ENCODE peak calls at places on chromosomes 1 and 21, in six cellular contexts. One of them, this sample, is unnamed.

GRCh38 chr1:61337981-61338848 is 255.9 kb downstream of the NFIA start:
- DNase-seq in BE2C: peak; percentile 50
- DNase-seq in fibroblast of lung: peak; percentile 91
- DNase-seq in testis: peak; percentile 83
- DNase-seq in left ventricle myocardium inferior: peak; percentile 65
- DNase-seq in neural progenitor cell: peak; percentile 73
- DNase-seq in this sample: peak; percentile 97

GRCh38 chr1:26280333-26281042 is 602 bp downstream of the SH3BGRL3 start:
- DNase-seq in BE2C: no peak
- DNase-seq in fibroblast of lung: peak; percentile 53
- DNase-seq in testis: no peak
- DNase-seq in left ventricle myocardium inferior: no peak
- DNase-seq in neural progenitor cell: no peak
- DNase-seq in this sample: peak; percentile 41

GRCh38 chr1:205204552-205204951 is 7.0 kb downstream of the DSTYK start:
- DNase-seq in BE2C: no peak
- DNase-seq in fibroblast of lung: peak; percentile 64
- DNase-seq in testis: no peak
- DNase-seq in left ventricle myocardium inferior: no peak
- DNase-seq in neural progenitor cell: no peak
- DNase-seq in this sample: peak; percentile 21

GRCh38 chr1:2990376-2991115 is 30.7 kb upstream of the ACTRT2 start:
- DNase-seq in BE2C: no peak
- DNase-seq in fibroblast of lung: no peak
- DNase-seq in testis: no peak
- DNase-seq in left ventricle myocardium inferior: no peak
- DNase-seq in neural progenitor cell: no peak
- DNase-seq in this sample: no peak

GRCh38 chr21:32207096-32207716 is 71.6 kb downstream of the MIS18A start:
- DNase-seq in BE2C: peak; percentile 83
- DNase-seq in fibroblast of lung: no peak
- DNase-seq in testis: no peak
- DNase-seq in left ventricle myocardium inferior: no peak
- DNase-seq in neural progenitor cell: no peak
- DNase-seq in this sample: no peak

GRCh38 chr1:242738702-242739225 is 214.3 kb upstream of the PLD5 start:
- DNase-seq in BE2C: no peak
- DNase-seq in fibroblast of lung: no peak
- DNase-seq in testis: no peak
- DNase-seq in left ventricle myocardium inferior: no peak
- DNase-seq in neural progenitor cell: no peak
- DNase-seq in this sample: no peak

GRCh38 chr1:198747127-198747526 is 108.3 kb downstream of the PTPRC start:
- DNase-seq in BE2C: no peak
- DNase-seq in fibroblast of lung: no peak
- DNase-seq in testis: no peak
- DNase-seq in left ventricle myocardium inferior: no peak
- DNase-seq in neural progenitor cell: no peak
- DNase-seq in this sample: no peak

GRCh38 chr21:42171091-42172053 is 47.6 kb upstream of the ABCG1 start:
- DNase-seq in BE2C: peak; percentile 42
- DNase-seq in fibroblast of lung: no peak
- DNase-seq in testis: peak; percentile 13
- DNase-seq in left ventricle myocardium inferior: peak; percentile 55
- DNase-seq in neural progenitor cell: no peak
- DNase-seq in this sample: peak; percentile 91

GRCh38 chr1:192565946-192566345 is 9.6 kb upstream of the RGS1 start:
- DNase-seq in BE2C: no peak
- DNase-seq in fibroblast of lung: no peak
- DNase-seq in testis: no peak
- DNase-seq in left ventricle myocardium inferior: no peak
- DNase-seq in neural progenitor cell: no peak
- DNase-seq in this sample: peak; percentile 57

GRCh38 chr1:25607123-25607522 is 9.5 kb upstream of the MAN1C1 start:
- DNase-seq in BE2C: no peak
- DNase-seq in fibroblast of lung: no peak
- DNase-seq in testis: no peak
- DNase-seq in left ventricle myocardium inferior: no peak
- DNase-seq in neural progenitor cell: no peak
- DNase-seq in this sample: no peak

GRCh38 chr1:179229214-179230140 is at the start of gene ABL2:
- DNase-seq in BE2C: peak; percentile 62
- DNase-seq in fibroblast of lung: peak; percentile 17
- DNase-seq in testis: peak; percentile 54
- DNase-seq in left ventricle myocardium inferior: peak; percentile 43
- DNase-seq in neural progenitor cell: peak; percentile 85
- DNase-seq in this sample: no peak

GRCh38 chr1:183097438-183098051 is 74.3 kb downstream of the LAMC1 start:
- DNase-seq in BE2C: no peak
- DNase-seq in fibroblast of lung: peak; percentile 76
- DNase-seq in testis: no peak
- DNase-seq in left ventricle myocardium inferior: no peak
- DNase-seq in neural progenitor cell: peak; percentile 26
- DNase-seq in this sample: peak; percentile 20

GRCh38 chr1:32896451-32896850 is 4.7 kb downstream of the TMEM54 start:
- DNase-seq in BE2C: no peak
- DNase-seq in fibroblast of lung: no peak
- DNase-seq in testis: no peak
- DNase-seq in left ventricle myocardium inferior: no peak
- DNase-seq in neural progenitor cell: no peak
- DNase-seq in this sample: no peak

DNA sequence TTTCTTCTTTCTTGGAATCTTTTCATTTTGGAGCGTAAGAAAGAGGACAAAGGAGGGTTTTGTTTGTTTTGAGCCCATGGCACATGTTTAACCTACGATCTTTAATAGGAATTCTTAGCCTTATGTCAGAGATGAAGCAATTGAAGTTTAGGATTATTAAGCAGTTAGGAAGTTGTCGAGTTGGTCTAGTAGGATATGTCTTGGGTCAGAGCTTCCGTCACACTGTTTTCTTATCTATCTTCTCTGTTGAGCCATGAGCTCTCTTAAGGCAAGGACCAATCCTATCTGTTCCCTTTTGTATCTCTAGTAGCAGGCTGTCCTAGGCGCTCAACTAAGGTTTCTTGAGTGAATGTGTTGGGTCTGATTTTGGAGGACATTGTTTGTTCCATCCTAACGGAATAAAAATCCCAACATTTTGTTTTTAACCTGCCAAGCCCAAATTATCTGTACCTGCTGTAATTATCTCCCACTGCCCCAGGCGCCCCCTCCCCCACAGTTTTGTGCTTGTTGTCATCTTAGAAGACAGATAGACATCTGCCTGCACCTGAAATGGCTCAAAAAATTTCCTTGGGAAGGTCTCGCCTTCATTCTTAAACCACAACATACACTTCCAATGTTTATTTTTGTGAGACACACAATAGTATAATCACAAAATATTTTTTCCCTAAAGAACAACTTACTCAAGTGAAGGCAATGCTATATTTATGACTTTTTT is 95.3 kb upstream of the GADD45A start:
- DNase-seq in BE2C: no peak
- DNase-seq in fibroblast of lung: no peak
- DNase-seq in testis: no peak
- DNase-seq in left ventricle myocardium inferior: no peak
- DNase-seq in neural progenitor cell: no peak
- DNase-seq in this sample: no peak
- TF ChIP-seq CTCF in BE2C: no peak
- TF ChIP-seq CTCF in fibroblast of lung: no peak
- TF ChIP-seq CTCF in testis: no peak
- TF ChIP-seq CTCF in left ventricle myocardium inferior: no peak
- TF ChIP-seq CTCF in neural progenitor cell: no peak
- TF ChIP-seq CTCF in this sample: no peak

DNA sequence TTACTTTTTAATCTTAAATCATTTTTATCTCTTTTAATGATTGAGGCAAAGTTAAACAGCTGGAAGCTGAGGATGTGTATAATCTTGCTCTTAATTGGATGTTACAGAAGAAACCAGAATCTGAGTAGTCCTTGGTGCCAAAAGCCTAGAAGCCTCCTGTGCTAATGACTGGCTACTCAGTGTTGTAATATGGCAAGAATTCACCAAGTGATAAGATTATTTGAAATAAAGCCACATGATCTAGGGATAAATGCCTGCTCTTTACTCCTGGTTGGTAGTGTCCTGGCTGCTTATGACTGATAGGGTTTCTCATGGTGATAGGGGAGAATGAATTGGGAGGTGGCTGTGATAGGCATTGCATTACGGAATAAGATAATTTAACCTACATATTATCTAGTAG is 13.6 kb upstream of the MAB21L3 start:
- DNase-seq in BE2C: no peak
- DNase-seq in fibroblast of lung: peak; percentile 17
- DNase-seq in testis: no peak
- DNase-seq in left ventricle myocardium inferior: no peak
- DNase-seq in neural progenitor cell: no peak
- DNase-seq in this sample: no peak
- H3K36me3 ChIP-seq in BE2C: no peaks in the 10 kb centered on the region
- H3K36me3 ChIP-seq in fibroblast of lung: no peaks in the 10 kb centered on the region
- H3K36me3 ChIP-seq in testis: no peaks in the 10 kb centered on the region
- H3K36me3 ChIP-seq in left ventricle myocardium inferior: peaks cover 15% of the 10 kb centered on the region
- H3K36me3 ChIP-seq in neural progenitor cell: no peaks in the 10 kb centered on the region
- H3K36me3 ChIP-seq in this sample: no peaks in the 10 kb centered on the region

GRCh38 chr1:24159366-24159765 is 16.4 kb upstream of the IL22RA1 start:
- DNase-seq in BE2C: no peak
- DNase-seq in fibroblast of lung: no peak
- DNase-seq in testis: no peak
- DNase-seq in left ventricle myocardium inferior: no peak
- DNase-seq in neural progenitor cell: no peak
- DNase-seq in this sample: no peak

GRCh38 chr1:24156542-24157260 is 13.8 kb upstream of the IL22RA1 start:
- DNase-seq in BE2C: no peak
- DNase-seq in fibroblast of lung: no peak
- DNase-seq in testis: no peak
- DNase-seq in left ventricle myocardium inferior: no peak
- DNase-seq in neural progenitor cell: no peak
- DNase-seq in this sample: no peak

GRCh38 chr1:24155011-24155782 is 12.3 kb upstream of the IL22RA1 start:
- DNase-seq in BE2C: no peak
- DNase-seq in fibroblast of lung: no peak
- DNase-seq in testis: no peak
- DNase-seq in left ventricle myocardium inferior: no peak
- DNase-seq in neural progenitor cell: peak; percentile 33
- DNase-seq in this sample: peak; percentile 54

GRCh38 chr1:24161270-24161669 is 18.3 kb upstream of the IL22RA1 start:
- DNase-seq in BE2C: no peak
- DNase-seq in fibroblast of lung: no peak
- DNase-seq in testis: no peak
- DNase-seq in left ventricle myocardium inferior: no peak
- DNase-seq in neural progenitor cell: no peak
- DNase-seq in this sample: peak; percentile 20

GRCh38 chr1:24157921-24158481 is 15.1 kb upstream of the IL22RA1 start:
- DNase-seq in BE2C: no peak
- DNase-seq in fibroblast of lung: no peak
- DNase-seq in testis: no peak
- DNase-seq in left ventricle myocardium inferior: no peak
- DNase-seq in neural progenitor cell: peak; percentile 16
- DNase-seq in this sample: no peak
- TF ChIP-seq CTCF in BE2C: peak; percentile 8
- TF ChIP-seq CTCF in fibroblast of lung: peak; percentile 16
- TF ChIP-seq CTCF in testis: peak; percentile 8
- TF ChIP-seq CTCF in left ventricle myocardium inferior: peak; percentile 35
- TF ChIP-seq CTCF in neural progenitor cell: peak; percentile 27
- TF ChIP-seq CTCF in this sample: peak; percentile 38

DNA sequence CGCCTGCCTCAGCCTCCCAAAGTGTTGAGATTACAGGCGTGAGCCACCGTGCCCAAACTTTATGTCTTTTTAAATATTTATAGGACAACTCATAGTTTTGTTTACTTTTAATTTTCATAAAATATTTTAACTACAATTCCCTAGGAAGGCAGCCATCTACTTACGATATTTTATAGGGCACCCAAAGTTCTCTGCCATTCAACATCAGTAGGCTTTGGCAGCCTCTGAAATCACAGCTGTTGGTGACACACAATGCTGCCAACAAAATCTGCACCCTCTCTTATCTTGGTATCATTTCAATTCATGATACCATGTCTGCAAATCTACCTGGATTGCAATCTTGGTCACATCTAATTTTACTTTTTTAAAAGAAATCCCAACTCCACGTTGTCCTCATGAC is 27.1 kb upstream of the ERO1B start:
- DNase-seq in BE2C: no peak
- DNase-seq in fibroblast of lung: no peak
- DNase-seq in testis: no peak
- DNase-seq in left ventricle myocardium inferior: no peak
- DNase-seq in neural progenitor cell: no peak
- DNase-seq in this sample: no peak
- H3K36me3 ChIP-seq in BE2C: no peaks in the 10 kb centered on the region
- H3K36me3 ChIP-seq in fibroblast of lung: no peaks in the 10 kb centered on the region
- H3K36me3 ChIP-seq in testis: no peaks in the 10 kb centered on the region
- H3K36me3 ChIP-seq in left ventricle myocardium inferior: no peaks in the 10 kb centered on the region
- H3K36me3 ChIP-seq in neural progenitor cell: no peaks in the 10 kb centered on the region
- H3K36me3 ChIP-seq in this sample: no peaks in the 10 kb centered on the region

DNA sequence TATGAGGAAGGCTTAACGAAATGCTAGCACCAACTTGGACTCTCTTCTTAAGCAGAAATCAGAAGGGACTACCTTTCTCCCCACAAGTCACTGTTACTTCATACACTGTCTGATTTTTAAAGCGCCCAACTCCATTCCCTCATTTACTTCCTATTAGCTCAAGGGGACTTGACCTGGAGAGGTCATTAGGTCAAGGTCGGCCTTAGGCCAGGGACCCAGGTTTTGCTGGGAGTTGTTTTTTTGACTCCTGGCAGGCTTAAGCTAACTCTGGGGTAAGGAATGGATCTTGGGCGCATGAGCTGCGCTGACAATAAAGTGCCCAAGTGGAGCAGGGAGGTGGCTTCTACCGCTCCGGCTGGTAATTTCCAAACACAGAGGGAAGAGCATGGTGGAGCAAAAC is 16.8 kb downstream of the ADAR start:
- DNase-seq in BE2C: no peak
- DNase-seq in fibroblast of lung: no peak
- DNase-seq in testis: no peak
- DNase-seq in left ventricle myocardium inferior: no peak
- DNase-seq in neural progenitor cell: no peak
- DNase-seq in this sample: no peak
- TF ChIP-seq CTCF in BE2C: no peak
- TF ChIP-seq CTCF in fibroblast of lung: no peak
- TF ChIP-seq CTCF in testis: no peak
- TF ChIP-seq CTCF in left ventricle myocardium inferior: no peak
- TF ChIP-seq CTCF in neural progenitor cell: no peak
- TF ChIP-seq CTCF in this sample: no peak

DNA sequence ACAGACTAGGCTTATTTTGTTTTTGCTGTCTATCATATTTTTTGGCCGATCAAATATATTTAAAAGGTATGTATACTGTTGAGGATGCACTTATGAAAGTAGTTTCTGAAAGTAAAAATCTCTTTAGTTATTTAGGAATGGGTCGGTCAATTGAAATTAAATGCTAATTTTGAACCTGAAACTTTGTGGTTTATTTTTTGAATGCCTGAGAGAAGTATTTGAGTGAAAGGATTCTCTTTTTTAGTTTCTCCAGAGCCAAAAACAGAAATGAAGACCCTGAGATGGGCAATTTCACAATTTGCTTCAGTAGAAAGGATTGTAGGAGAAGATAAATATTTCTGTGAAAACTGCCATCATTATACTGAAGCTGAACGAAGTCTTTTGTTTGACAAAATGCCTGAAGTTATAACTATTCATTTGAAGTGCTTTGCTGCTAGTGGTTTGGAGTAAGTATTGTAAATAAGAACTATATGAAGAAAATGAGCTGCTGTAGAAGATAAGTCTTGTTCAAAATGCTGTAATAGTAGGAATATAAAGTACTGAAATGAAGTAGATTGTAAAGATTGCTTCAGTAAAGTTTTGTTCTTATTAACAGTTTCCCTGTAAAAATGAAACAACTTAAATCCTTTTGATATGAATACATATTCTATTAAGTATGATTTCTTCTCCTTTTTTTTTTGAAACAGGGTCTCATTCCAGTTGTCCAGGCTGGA is 11.5 kb downstream of the USP1 start:
- DNase-seq in BE2C: no peak
- DNase-seq in fibroblast of lung: no peak
- DNase-seq in testis: no peak
- DNase-seq in left ventricle myocardium inferior: no peak
- DNase-seq in neural progenitor cell: no peak
- DNase-seq in this sample: no peak
- H3K36me3 ChIP-seq in BE2C: peaks cover 29% of the 10 kb centered on the region
- H3K36me3 ChIP-seq in fibroblast of lung: peaks cover 3% of the 10 kb centered on the region
- H3K36me3 ChIP-seq in testis: no peaks in the 10 kb centered on the region
- H3K36me3 ChIP-seq in left ventricle myocardium inferior: peaks cover 98% of the 10 kb centered on the region
- H3K36me3 ChIP-seq in neural progenitor cell: peaks cover 70% of the 10 kb centered on the region
- H3K36me3 ChIP-seq in this sample: peaks cover 2% of the 10 kb centered on the region